ENCODE peak calls at places on chromosomes 3 and 15, in six cellular contexts. P is colonic mucosa; J is sigmoid colon; M is aorta; F is naive thymus-derived CD4-positive, alpha-beta T cell; S is endodermal cell. N is an unnamed sample. For H3K4me1, the result is how much of the 10 kb centered on the place peaks cover.

GRCh38 chr3:127865941-127866340 is 43.6 kb upstream of the MGLL start:
- DNase-seq in P (no peak), J (no peak), M (no peak), F (no peak), S (no peak), N (no peak)

GRCh38 chr3:176971613-176972174 is 225.6 kb downstream of the TBL1XR1 start:
- DNase-seq in P (no peak), J (no peak), M (no peak), F (no peak), S (no peak), N (no peak)

GRCh38 chr3:128619146-128619890 is 31.3 kb downstream of the RPN1 start:
- DNase-seq in P (no peak), J (no peak), M (no peak), F (no peak), S (no peak), N (no peak)

GRCh38 chr3:68007621-68008226 is 353.3 kb upstream of the SUCLG2 start:
- DNase-seq in P (no peak), J (no peak), M (peak), F (peak), S (peak), N (no peak)

GRCh38 chr3:172201990-172202318 is 162.6 kb downstream of the FNDC3B start:
- DNase-seq in P (no peak), J (no peak), M (no peak), F (no peak), S (no peak), N (no peak)

GRCh38 chr3:45343947-45344346 is 44.4 kb upstream of the LARS2 start:
- DNase-seq in P (no peak), J (no peak), M (no peak), F (no peak), S (peak), N (peak)

GRCh38 chr3:172140499-172141391 is 101.4 kb downstream of the FNDC3B start:
- DNase-seq in P (peak), J (peak), M (peak), F (no peak), S (no peak), N (peak)

GRCh38 chr3:125120370-125121122 is 64.7 kb upstream of the HEG1 start:
- DNase-seq in P (no peak), J (no peak), M (no peak), F (no peak), S (peak), N (no peak)

GRCh38 chr15:53811530-53811929 is 52.1 kb upstream of the WDR72 start:
- DNase-seq in P (no peak), J (no peak), M (no peak), F (no peak), S (no peak), N (peak)

GRCh38 chr3:188262913-188263683 is 109.1 kb downstream of the LPP start:
- DNase-seq in P (no peak), J (no peak), M (peak), F (no peak), S (no peak), N (peak)

GRCh38 chr3:10432931-10433330 is 72.5 kb downstream of the ATP2B2 start:
- DNase-seq in P (no peak), J (no peak), M (peak), F (no peak), S (no peak), N (no peak)

DNA sequence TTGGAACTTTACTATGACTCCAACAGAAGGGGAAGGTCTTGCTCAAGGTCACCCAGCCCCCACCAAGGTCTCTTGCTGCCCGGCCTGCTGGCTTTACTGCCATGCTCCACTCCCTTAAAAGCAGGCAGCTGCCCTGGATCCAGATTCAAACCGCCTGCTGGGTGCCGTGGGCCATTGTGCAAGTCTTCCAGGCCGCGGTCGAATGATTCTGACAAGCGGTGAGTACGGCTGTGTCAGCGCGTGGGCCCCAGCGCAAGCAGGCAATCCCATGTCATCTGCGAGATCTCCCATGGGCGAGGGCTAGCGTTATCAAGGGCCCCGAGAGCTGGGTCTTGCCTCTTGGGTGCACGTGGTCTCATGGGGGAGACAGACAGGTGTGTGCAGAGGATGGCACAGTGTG is 37.6 kb downstream of the CORO2B start:
- DNase-seq in P (no peak), J (no peak), M (no peak), F (no peak), S (no peak), N (no peak)
- H3K27ac ChIP-seq in P (no peak), J (peak), M (no peak), F (no peak), S (no peak), N (no peak)

GRCh38 chr3:194139977-194140351 is 4.0 kb downstream of the HES1 start:
- DNase-seq in P (no peak), J (no peak), M (no peak), F (no peak), S (no peak), N (no peak)

GRCh38 chr3:194140520-194141414 is 4.8 kb downstream of the HES1 start:
- DNase-seq in P (peak), J (peak), M (peak), F (peak), S (peak), N (peak)

GRCh38 chr3:194138732-194139084 is 2.8 kb downstream of the HES1 start:
- DNase-seq in P (no peak), J (no peak), M (no peak), F (no peak), S (no peak), N (peak)

GRCh38 chr3:194138098-194138474 is 2.1 kb downstream of the HES1 start:
- DNase-seq in P (no peak), J (no peak), M (no peak), F (no peak), S (peak), N (no peak)

DNA sequence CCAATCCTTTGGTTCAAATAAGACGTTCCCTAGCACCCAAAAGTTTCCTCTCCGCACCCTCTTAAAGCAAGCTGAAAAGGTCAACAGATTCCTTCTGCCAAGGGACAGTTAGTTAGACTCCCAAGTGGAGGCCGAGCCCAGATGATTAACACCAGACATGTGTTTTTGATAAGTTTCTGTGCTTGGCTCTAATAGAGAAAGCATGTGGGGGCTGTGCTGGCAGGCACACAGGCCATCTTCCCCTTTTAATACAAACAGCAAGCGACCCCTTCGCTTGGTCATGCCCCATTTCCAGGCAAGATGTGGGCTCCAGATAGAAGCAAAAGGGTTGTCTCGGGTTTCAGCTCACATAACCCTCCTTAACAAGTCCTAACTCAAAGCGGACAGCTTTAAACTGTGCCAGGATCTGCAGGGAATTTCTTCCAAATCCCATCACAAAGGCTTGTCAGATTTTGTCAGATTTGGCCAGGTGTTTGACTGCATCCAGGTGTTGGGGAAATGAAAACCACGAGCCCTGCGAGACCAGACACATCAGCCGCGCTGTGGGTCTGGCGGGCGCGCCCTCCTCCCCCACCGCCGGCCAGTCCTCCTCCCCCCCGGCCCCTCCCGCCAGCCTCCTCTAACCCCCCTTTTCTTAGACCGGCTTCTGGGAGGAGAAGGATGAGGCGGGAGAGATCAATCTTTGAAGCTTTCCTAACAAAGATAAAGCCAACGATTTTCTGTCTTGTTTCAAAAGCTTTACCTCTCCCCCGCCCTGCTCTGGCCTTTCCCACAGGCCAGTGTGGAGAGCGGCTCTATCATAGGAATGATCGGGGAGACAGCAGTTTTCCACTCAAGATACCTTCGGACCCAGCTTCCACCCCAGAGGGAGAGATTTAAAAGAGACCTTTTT is 3.4 kb downstream of the HES1 start:
- DNase-seq in P (no peak), J (peak), M (peak), F (no peak), S (peak), N (peak)
- H3K4me1 ChIP-seq in P (under half), J (half or more), M (under half), F (under half), S (under half), N (under half)

DNA sequence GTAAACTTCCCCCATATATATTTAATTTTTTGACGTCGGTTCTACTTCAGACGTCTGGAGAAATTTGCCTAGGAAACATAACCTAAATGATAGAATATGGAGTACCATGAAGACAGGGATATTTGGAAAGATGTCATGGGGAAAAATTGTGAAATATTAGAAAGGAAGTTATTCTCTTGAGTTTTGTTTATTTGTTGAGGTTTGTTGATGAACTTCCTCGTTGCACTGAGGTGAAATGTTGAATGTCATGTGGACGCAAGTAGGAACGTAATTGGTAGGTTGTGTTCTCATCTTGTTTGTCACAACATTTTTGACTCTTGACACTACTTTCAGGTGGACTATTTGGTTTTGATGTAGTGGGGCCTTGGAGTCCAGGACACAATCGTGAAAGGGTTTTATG is 1.3 kb downstream of the ABHD5 start:
- DNase-seq in P (no peak), J (no peak), M (no peak), F (no peak), S (no peak), N (no peak)
- H3K4me3 ChIP-seq in P (peak), J (peak), M (peak), F (peak), S (peak), N (no peak)

DNA sequence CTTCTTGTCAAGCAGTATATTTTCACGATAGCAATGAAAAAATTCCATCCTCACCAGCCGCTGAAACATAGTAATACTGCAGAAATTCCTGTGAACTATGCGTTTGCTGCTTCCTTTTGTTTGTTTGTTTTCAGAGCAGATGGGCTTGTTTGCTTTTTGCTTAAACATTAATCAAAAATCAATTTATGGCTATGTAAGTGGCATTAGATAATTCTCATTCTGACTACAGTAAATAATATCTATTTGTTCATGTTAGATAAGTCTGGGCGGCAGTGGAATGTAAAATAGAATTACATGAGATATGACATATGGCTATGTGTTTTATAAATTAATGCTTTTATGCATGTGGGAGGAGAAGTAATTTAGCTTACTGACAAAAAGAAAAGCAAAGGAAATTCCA is 163.7 kb downstream of the PGPEP1L start:
- DNase-seq in P (no peak), J (no peak), M (no peak), F (no peak), S (no peak), N (peak)
- H3K27ac ChIP-seq in P (no peak), J (no peak), M (no peak), F (no peak), S (no peak), N (no peak)

GRCh38 chr15:63514533-63514943 is 10.1 kb downstream of the USP3 start:
- DNase-seq in P (no peak), J (no peak), M (no peak), F (no peak), S (no peak), N (peak)
- H3K4me1 ChIP-seq in P (under half), J (half or more), M (under half), F (half or more), S (under half), N (under half)

DNA sequence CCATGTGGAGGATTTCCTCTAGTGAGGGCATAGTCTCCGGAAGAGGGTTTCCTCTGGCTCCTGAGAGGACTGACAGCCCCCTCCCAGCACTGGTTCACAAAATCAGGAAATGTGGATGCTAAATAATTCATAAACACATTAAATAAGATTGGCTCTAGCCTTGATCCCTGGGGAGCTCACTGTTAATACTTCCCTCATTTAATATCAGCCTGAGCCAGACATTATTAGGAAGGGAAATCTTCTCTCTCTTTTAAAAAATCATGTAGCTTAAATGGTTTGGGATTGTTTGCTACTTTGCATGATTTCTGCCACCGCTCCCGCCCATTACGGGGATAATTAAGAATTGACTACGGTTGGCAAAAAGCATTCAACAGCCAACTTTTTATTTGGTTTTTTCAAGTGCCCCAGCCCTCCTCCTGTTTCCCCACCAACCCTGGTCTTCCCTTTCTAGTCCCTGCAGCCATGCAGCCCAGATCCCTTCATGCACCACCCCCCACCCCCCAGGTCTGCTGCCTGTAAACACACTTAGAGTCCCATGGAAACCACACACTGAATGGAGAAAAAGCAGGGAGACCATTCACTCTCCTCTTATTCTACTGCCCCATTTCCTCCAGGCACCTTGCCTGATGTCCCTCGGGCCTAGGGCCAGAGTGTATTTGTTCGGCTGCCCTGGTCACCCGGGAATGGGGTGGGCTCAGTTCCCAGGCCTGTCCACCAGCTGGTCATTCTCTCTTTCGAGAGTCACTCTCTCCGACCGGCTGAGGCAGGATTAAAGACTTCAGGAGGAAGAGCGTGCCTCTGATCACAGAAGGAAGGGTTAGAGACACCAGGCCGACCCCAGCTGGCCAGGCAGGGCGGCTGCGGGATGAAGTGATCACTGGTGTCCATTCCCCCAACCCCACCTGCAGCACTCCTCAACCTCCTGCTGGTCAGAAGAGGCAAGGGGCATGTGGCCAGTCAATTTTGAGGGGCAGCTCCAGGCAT is 45.1 kb downstream of the SEMA5B start:
- DNase-seq in P (peak), J (peak), M (no peak), F (no peak), S (peak), N (no peak)
- H3K4me3 ChIP-seq in P (no peak), J (no peak), M (no peak), F (no peak), S (no peak), N (no peak)

DNA sequence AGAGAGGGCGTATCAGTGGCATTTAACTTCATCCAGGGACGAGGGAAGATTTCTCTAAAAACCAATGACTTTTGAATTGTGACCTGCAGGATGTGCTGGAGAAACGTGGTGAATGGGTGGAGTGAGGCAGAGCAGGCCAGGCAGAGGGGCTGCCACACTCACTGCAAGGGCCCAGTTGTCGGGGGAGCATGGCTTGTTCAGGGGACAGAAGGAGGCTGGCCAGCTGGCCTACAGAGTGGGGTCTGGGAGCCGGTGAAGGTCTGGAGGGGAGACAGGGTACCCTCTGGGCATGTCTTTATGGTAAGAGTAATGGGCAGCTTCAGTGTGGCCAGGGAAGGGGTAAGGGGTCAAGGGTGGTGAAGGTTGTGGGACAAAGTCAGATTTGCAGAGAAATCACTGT is 225.2 kb upstream of the RGMA start:
- DNase-seq in P (no peak), J (no peak), M (no peak), F (no peak), S (no peak), N (no peak)
- H3K27ac ChIP-seq in P (no peak), J (no peak), M (no peak), F (no peak), S (peak), N (no peak)

DNA sequence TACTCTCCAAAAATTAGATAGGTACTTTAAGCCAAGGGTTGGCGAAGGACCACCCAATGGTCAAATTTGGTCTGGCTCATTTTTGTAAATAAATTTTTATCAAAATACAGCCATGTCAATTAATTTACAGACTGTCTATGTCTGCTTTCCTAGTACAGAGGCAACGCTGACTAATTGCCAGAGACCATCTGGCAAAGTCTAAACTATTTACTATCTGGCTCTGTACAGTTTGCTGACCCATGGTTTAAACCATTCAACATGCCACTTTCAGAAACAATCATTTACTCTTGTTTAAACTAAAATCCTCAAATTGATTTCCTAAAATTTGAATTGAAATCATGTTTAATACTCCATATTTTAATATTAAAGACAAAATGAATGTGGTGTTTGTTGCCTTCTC is 25.9 kb downstream of the CBLB start:
- DNase-seq in P (no peak), J (no peak), M (no peak), F (no peak), S (no peak), N (no peak)
- H3K4me1 ChIP-seq in P (under half), J (under half), M (under half), F (under half), S (under half), N (under half)

DNA sequence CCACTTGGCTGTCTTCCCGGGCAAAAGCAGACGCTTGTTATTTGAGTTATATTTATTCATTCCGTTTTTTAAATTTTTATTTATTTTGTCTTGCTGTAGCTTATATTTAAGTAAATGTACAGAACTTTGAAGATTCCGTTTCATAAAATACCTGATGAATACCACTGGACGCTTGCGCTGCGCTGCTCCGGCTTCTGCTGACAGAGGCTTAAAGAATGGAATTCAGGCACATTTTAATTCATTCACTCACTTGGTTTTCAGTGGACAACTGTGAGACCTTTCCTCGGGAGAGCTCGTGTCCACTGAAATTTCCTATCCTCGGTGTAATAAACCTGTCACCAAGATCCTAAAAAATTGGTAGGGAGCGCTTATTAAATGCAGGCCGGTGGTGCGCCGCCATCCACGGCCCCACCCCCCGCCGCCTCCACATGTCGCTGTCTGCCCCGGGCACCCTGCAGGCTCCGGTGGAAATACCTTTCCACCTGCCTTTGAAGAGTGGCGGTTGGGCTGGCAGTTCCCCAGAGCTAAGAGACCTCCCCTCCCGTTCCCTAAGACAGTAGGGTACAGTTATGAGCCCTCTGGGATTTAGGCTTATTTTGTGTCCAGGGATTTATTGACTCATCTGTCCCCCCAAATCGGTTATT is 62.5 kb upstream of the UBE2E1 start:
- DNase-seq in P (no peak), J (no peak), M (no peak), F (no peak), S (peak), N (no peak)
- H3K4me3 ChIP-seq in P (no peak), J (no peak), M (no peak), F (no peak), S (no peak), N (no peak)

N was measured in small intestine.